ENCODE peak calls at places on chromosomes 11 and 22, in five cellular contexts. One of them, this sample, is unnamed.

GRCh38 chr11:44766112-44766971 is 39.6 kb downstream of the TSPAN18 start:
- DNase-seq in HEK293T: peak
- DNase-seq in AG09319: no peak
- DNase-seq in left ventricle myocardium superior: peak
- DNase-seq in GM12865: no peak
- DNase-seq in this sample: peak

GRCh38 chr22:39383841-39384625 is 15.5 kb upstream of the TAB1 start:
- DNase-seq in AG09319: no peak
- DNase-seq in GM12865: no peak
- DNase-seq in left ventricle myocardium superior: no peak
- DNase-seq in HEK293T: no peak
- DNase-seq in this sample: no peak

GRCh38 chr11:7677801-7678201 is 4.5 kb upstream of the CYB5R2 start:
- DNase-seq in AG09319: no peak
- DNase-seq in GM12865: no peak
- DNase-seq in left ventricle myocardium superior: no peak
- DNase-seq in HEK293T: no peak
- DNase-seq in this sample: no peak

GRCh38 chr11:57001674-57002401 is 13.1 kb downstream of the OR5AK2 start:
- DNase-seq in GM12865: no peak
- DNase-seq in left ventricle myocardium superior: no peak
- DNase-seq in HEK293T: no peak
- DNase-seq in AG09319: no peak
- DNase-seq in this sample: no peak

GRCh38 chr11:43992138-43992537 is 49.7 kb downstream of the C11orf96 start:
- DNase-seq in HEK293T: no peak
- DNase-seq in left ventricle myocardium superior: no peak
- DNase-seq in GM12865: no peak
- DNase-seq in AG09319: no peak
- DNase-seq in this sample: no peak

GRCh38 chr11:111378185-111378772 is 796 bp downstream of the POU2AF1 start:
- DNase-seq in AG09319: no peak
- DNase-seq in HEK293T: no peak
- DNase-seq in GM12865: no peak
- DNase-seq in left ventricle myocardium superior: no peak
- DNase-seq in this sample: no peak

GRCh38 chr22:49373801-49374226 is 453.9 kb downstream of the BRD1 start:
- DNase-seq in HEK293T: no peak
- DNase-seq in GM12865: no peak
- DNase-seq in AG09319: no peak
- DNase-seq in left ventricle myocardium superior: no peak
- DNase-seq in this sample: no peak

GRCh38 chr11:46348986-46349401 is 1.7 kb downstream of the DGKZ start:
- DNase-seq in AG09319: no peak
- DNase-seq in GM12865: peak
- DNase-seq in left ventricle myocardium superior: no peak
- DNase-seq in HEK293T: no peak
- DNase-seq in this sample: no peak

GRCh38 chr11:75468534-75469340 is 35.7 kb upstream of the KLHL35 start:
- DNase-seq in left ventricle myocardium superior: peak
- DNase-seq in HEK293T: no peak
- DNase-seq in GM12865: no peak
- DNase-seq in AG09319: peak
- DNase-seq in this sample: no peak

GRCh38 chr22:46612904-46613605 is 7.1 kb upstream of the GRAMD4 start:
- DNase-seq in HEK293T: no peak
- DNase-seq in GM12865: peak
- DNase-seq in left ventricle myocardium superior: no peak
- DNase-seq in AG09319: no peak
- DNase-seq in this sample: no peak

GRCh38 chr22:39942433-39943213 is 17.6 kb upstream of the TMA7B start:
- DNase-seq in GM12865: no peak
- DNase-seq in AG09319: no peak
- DNase-seq in HEK293T: no peak
- DNase-seq in left ventricle myocardium superior: no peak
- DNase-seq in this sample: no peak

GRCh38 chr11:64743591-64744543 is at the start of gene RASGRP2:
- DNase-seq in HEK293T: peak
- DNase-seq in GM12865: peak
- DNase-seq in AG09319: no peak
- DNase-seq in left ventricle myocardium superior: peak
- DNase-seq in this sample: no peak

GRCh38 chr11:8426076-8426475 is 162.4 kb upstream of the LMO1 start:
- DNase-seq in HEK293T: no peak
- DNase-seq in AG09319: no peak
- DNase-seq in left ventricle myocardium superior: peak
- DNase-seq in GM12865: no peak
- DNase-seq in this sample: no peak

GRCh38 chr11:10377182-10377581 is 72.3 kb downstream of the ADM start:
- DNase-seq in GM12865: no peak
- DNase-seq in HEK293T: no peak
- DNase-seq in AG09319: no peak
- DNase-seq in left ventricle myocardium superior: no peak
- DNase-seq in this sample: no peak

GRCh38 chr11:8288824-8289223 is 25.1 kb upstream of the LMO1 start:
- DNase-seq in GM12865: no peak
- DNase-seq in left ventricle myocardium superior: no peak
- DNase-seq in HEK293T: no peak
- DNase-seq in AG09319: no peak
- DNase-seq in this sample: no peak

GRCh38 chr22:24106385-24107381 is 74.6 kb upstream of the SUSD2 start:
- DNase-seq in GM12865: peak
- DNase-seq in HEK293T: no peak
- DNase-seq in AG09319: peak
- DNase-seq in left ventricle myocardium superior: no peak
- DNase-seq in this sample: no peak

GRCh38 chr22:30234786-30235470 is 11.6 kb downstream of the LIF start:
- DNase-seq in left ventricle myocardium superior: no peak
- DNase-seq in GM12865: no peak
- DNase-seq in HEK293T: no peak
- DNase-seq in AG09319: no peak
- DNase-seq in this sample: peak

GRCh38 chr11:18393581-18394299 is 623 bp upstream of the LDHA start:
- DNase-seq in AG09319: no peak
- DNase-seq in left ventricle myocardium superior: no peak
- DNase-seq in HEK293T: no peak
- DNase-seq in GM12865: no peak
- DNase-seq in this sample: no peak

GRCh38 chr11:34226210-34226609 is 120.8 kb downstream of the NAT10 start:
- DNase-seq in HEK293T: no peak
- DNase-seq in GM12865: no peak
- DNase-seq in AG09319: no peak
- DNase-seq in left ventricle myocardium superior: no peak
- DNase-seq in this sample: no peak

GRCh38 chr11:23520226-23520960 is 660.1 kb upstream of the CCDC179 start:
- DNase-seq in GM12865: no peak
- DNase-seq in left ventricle myocardium superior: peak
- DNase-seq in AG09319: no peak
- DNase-seq in HEK293T: no peak
- DNase-seq in this sample: no peak

GRCh38 chr22:24141586-24141985 is 39.7 kb upstream of the SUSD2 start:
- DNase-seq in HEK293T: no peak
- DNase-seq in AG09319: no peak
- DNase-seq in left ventricle myocardium superior: no peak
- DNase-seq in GM12865: peak
- DNase-seq in this sample: no peak

GRCh38 chr22:46572911-46573780 is 35.7 kb upstream of the CELSR1 start:
- DNase-seq in AG09319: no peak
- DNase-seq in left ventricle myocardium superior: peak
- DNase-seq in HEK293T: no peak
- DNase-seq in GM12865: no peak
- DNase-seq in this sample: no peak

GRCh38 chr11:14980854-14981253 is 8.7 kb upstream of the CALCA start:
- DNase-seq in HEK293T: no peak
- DNase-seq in GM12865: no peak
- DNase-seq in AG09319: no peak
- DNase-seq in left ventricle myocardium superior: no peak
- DNase-seq in this sample: no peak

GRCh38 chr22:44463151-44463550 is 34.9 kb downstream of the RTL6 start:
- DNase-seq in AG09319: no peak
- DNase-seq in GM12865: no peak
- DNase-seq in HEK293T: no peak
- DNase-seq in left ventricle myocardium superior: no peak
- DNase-seq in this sample: no peak

GRCh38 chr11:76321820-76322524 is 59.0 kb downstream of the THAP12 start:
- DNase-seq in HEK293T: no peak
- DNase-seq in GM12865: no peak
- DNase-seq in AG09319: no peak
- DNase-seq in left ventricle myocardium superior: no peak
- DNase-seq in this sample: no peak

GRCh38 chr22:44587004-44587793 is 89.2 kb upstream of the RTL6 start:
- DNase-seq in left ventricle myocardium superior: peak
- DNase-seq in HEK293T: no peak
- DNase-seq in GM12865: peak
- DNase-seq in AG09319: no peak
- DNase-seq in this sample: no peak

GRCh38 chr22:17444204-17444504 is 74.9 kb downstream of the CECR2 start:
- DNase-seq in GM12865: no peak
- DNase-seq in HEK293T: no peak
- DNase-seq in AG09319: no peak
- DNase-seq in left ventricle myocardium superior: no peak
- DNase-seq in this sample: no peak

GRCh38 chr22:34897126-34897525 is 168.8 kb upstream of the ISX start:
- DNase-seq in GM12865: no peak
- DNase-seq in left ventricle myocardium superior: no peak
- DNase-seq in HEK293T: no peak
- DNase-seq in AG09319: no peak
- DNase-seq in this sample: no peak

GRCh38 chr11:19444231-19444630 is 203.5 kb upstream of the E2F8 start:
- DNase-seq in GM12865: no peak
- DNase-seq in HEK293T: no peak
- DNase-seq in AG09319: no peak
- DNase-seq in left ventricle myocardium superior: no peak
- DNase-seq in this sample: no peak

GRCh38 chr11:44618561-44619425 is 53.3 kb downstream of the CD82 start:
- DNase-seq in GM12865: no peak
- DNase-seq in left ventricle myocardium superior: no peak
- DNase-seq in HEK293T: no peak
- DNase-seq in AG09319: no peak
- DNase-seq in this sample: no peak

GRCh38 chr11:14480716-14481115 is 18.9 kb downstream of the COPB1 start:
- DNase-seq in GM12865: no peak
- DNase-seq in AG09319: no peak
- DNase-seq in left ventricle myocardium superior: no peak
- DNase-seq in HEK293T: no peak
- DNase-seq in this sample: no peak

GRCh38 chr11:8810331-8811301 is 100.4 kb upstream of the AKIP1 start:
- DNase-seq in GM12865: peak
- DNase-seq in HEK293T: no peak
- DNase-seq in AG09319: peak
- DNase-seq in left ventricle myocardium superior: peak
- DNase-seq in this sample: no peak

GRCh38 chr11:209275-210121 is 2.0 kb downstream of the RIC8A start:
- DNase-seq in AG09319: no peak
- DNase-seq in HEK293T: no peak
- DNase-seq in left ventricle myocardium superior: no peak
- DNase-seq in GM12865: peak
- DNase-seq in this sample: no peak

GRCh38 chr11:74462009-74462408 is 5.3 kb downstream of the KCNE3 start:
- DNase-seq in left ventricle myocardium superior: peak
- DNase-seq in GM12865: no peak
- DNase-seq in HEK293T: no peak
- DNase-seq in AG09319: no peak
- DNase-seq in this sample: no peak

GRCh38 chr22:47783433-47784366 is 1021.2 kb downstream of the TBC1D22A start:
- DNase-seq in AG09319: no peak
- DNase-seq in GM12865: no peak
- DNase-seq in HEK293T: no peak
- DNase-seq in left ventricle myocardium superior: no peak
- DNase-seq in this sample: no peak

GRCh38 chr11:58829736-58830135 is 14.8 kb downstream of the GLYATL2 start:
- DNase-seq in HEK293T: no peak
- DNase-seq in left ventricle myocardium superior: no peak
- DNase-seq in AG09319: peak
- DNase-seq in GM12865: no peak
- DNase-seq in this sample: peak

GRCh38 chr11:75745807-75746206 is 22.8 kb upstream of the DGAT2 start:
- DNase-seq in GM12865: no peak
- DNase-seq in AG09319: no peak
- DNase-seq in HEK293T: no peak
- DNase-seq in left ventricle myocardium superior: peak
- DNase-seq in this sample: no peak

GRCh38 chr11:1564535-1565172 is 7.4 kb downstream of the DUSP8 start:
- DNase-seq in GM12865: no peak
- DNase-seq in left ventricle myocardium superior: peak
- DNase-seq in HEK293T: peak
- DNase-seq in AG09319: peak
- DNase-seq in this sample: peak

GRCh38 chr22:33869946-33870345 is 50.3 kb downstream of the LARGE1 start:
- DNase-seq in AG09319: no peak
- DNase-seq in HEK293T: no peak
- DNase-seq in GM12865: no peak
- DNase-seq in left ventricle myocardium superior: no peak
- DNase-seq in this sample: no peak

GRCh38 chr11:8230178-8230859 is 33.4 kb downstream of the LMO1 start:
- DNase-seq in HEK293T: no peak
- DNase-seq in AG09319: no peak
- DNase-seq in left ventricle myocardium superior: peak
- DNase-seq in GM12865: no peak
- DNase-seq in this sample: no peak

This sample was measured in BJ.